ENCODE peak calls at places on chromosome 7, in nine cellular contexts. F is pancreas, X is body of pancreas, L is IMR-90, W is stomach, P is PC-3, Y is endodermal cell, H is esophagus squamous epithelium, K is ovary. O is an unnamed sample. For H3K4me1, the result is how much of the 10 kb centered on the place peaks cover.

GRCh38 chr7:45084901-45085618 is 3.7 kb downstream of the NACAD start:
- DNase-seq in X (no peak), F (no peak), W (no peak), K (no peak), H (no peak), P (no peak), L (no peak), Y (no peak), O (no peak)

GRCh38 chr7:78939669-78940068 is 513.8 kb downstream of the MAGI2 start:
- DNase-seq in P (no peak), K (no peak), H (no peak), Y (no peak), F (no peak), L (peak), W (no peak), X (no peak), O (no peak)

GRCh38 chr7:24812313-24812945 is 55.2 kb upstream of the GSDME start:
- DNase-seq in H (no peak), L (peak), K (peak), W (peak), P (peak), F (peak), Y (peak), X (peak), O (peak)

GRCh38 chr7:151687523-151688235 is 168.0 kb upstream of the RHEB start:
- DNase-seq in W (peak), X (peak), L (peak), P (peak), H (no peak), K (peak), F (peak), Y (peak), O (no peak)

GRCh38 chr7:822692-823276 is 9.5 kb upstream of the SUN1 start:
- DNase-seq in X (peak), P (no peak), L (no peak), H (no peak), Y (peak), F (no peak), W (no peak), K (no peak), O (no peak)

GRCh38 chr7:8277394-8277982 is 15.5 kb upstream of the ICA1 start:
- DNase-seq in P (peak), Y (peak), L (no peak), H (no peak), F (peak), X (peak), W (peak), K (no peak), O (peak)

GRCh38 chr7:98557538-98558031 is 59.5 kb upstream of the NPTX2 start:
- DNase-seq in W (no peak), L (no peak), K (no peak), H (no peak), Y (no peak), P (peak), F (peak), X (peak), O (no peak)

GRCh38 chr7:151696738-151697514 is 177.2 kb upstream of the RHEB start:
- DNase-seq in K (no peak), L (no peak), W (peak), P (peak), H (no peak), X (peak), Y (peak), F (no peak), O (no peak)

GRCh38 chr7:155988421-155988820 is 176.2 kb upstream of the SHH start:
- DNase-seq in W (peak), F (no peak), P (no peak), Y (no peak), K (no peak), H (no peak), L (no peak), X (no peak), O (no peak)

GRCh38 chr7:64874562-64875250 is 28.4 kb upstream of the ZNF273 start:
- DNase-seq in Y (peak), K (no peak), H (no peak), P (no peak), W (peak), X (no peak), L (no peak), F (no peak), O (no peak)

GRCh38 chr7:151897951-151898686 is 21.2 kb upstream of the PRKAG2 start:
- DNase-seq in F (no peak), H (no peak), W (no peak), P (no peak), K (no peak), Y (peak), L (no peak), X (no peak), O (no peak)

GRCh38 chr7:142534726-142535122 is 214.5 kb upstream of the PRSS1 start:
- DNase-seq in F (no peak), X (no peak), Y (no peak), L (no peak), K (no peak), H (no peak), W (no peak), P (no peak), O (no peak)

GRCh38 chr7:135414850-135415439 is 95.0 kb downstream of the CNOT4 start:
- DNase-seq in L (peak), H (no peak), X (peak), W (peak), P (peak), K (no peak), Y (peak), F (peak), O (peak)

GRCh38 chr7:151361193-151361959 is 19.8 kb downstream of the NUB1 start:
- DNase-seq in F (no peak), X (no peak), H (no peak), K (no peak), Y (no peak), W (no peak), L (peak), P (no peak), O (no peak)

GRCh38 chr7:75977741-75978140 is 16.7 kb downstream of the TMEM120A start:
- DNase-seq in Y (no peak), K (peak), L (no peak), W (no peak), H (no peak), X (peak), P (no peak), F (no peak), O (no peak)

GRCh38 chr7:90246184-90246583 is 1.2 kb downstream of the CFAP69 start:
- DNase-seq in P (peak), F (no peak), H (no peak), L (peak), W (no peak), K (no peak), Y (peak), X (no peak), O (no peak)

GRCh38 chr7:17552952-17553351 is 254.5 kb downstream of the AHR start:
- DNase-seq in W (no peak), X (no peak), H (no peak), K (no peak), P (no peak), L (no peak), Y (no peak), F (no peak), O (no peak)

GRCh38 chr7:79334841-79335240 is 118.6 kb downstream of the MAGI2 start:
- DNase-seq in H (no peak), K (no peak), Y (no peak), W (no peak), F (no peak), X (no peak), P (no peak), L (peak), O (no peak)

GRCh38 chr7:53500076-53500475 is 464.6 kb downstream of the POM121L12 start:
- DNase-seq in F (no peak), P (no peak), W (no peak), K (no peak), Y (no peak), L (no peak), X (no peak), H (no peak), O (no peak)

GRCh38 chr7:41820117-41820671 is 117.3 kb upstream of the INHBA start:
- DNase-seq in X (no peak), K (no peak), H (no peak), Y (no peak), W (no peak), F (no peak), L (no peak), P (no peak), O (no peak)

DNA sequence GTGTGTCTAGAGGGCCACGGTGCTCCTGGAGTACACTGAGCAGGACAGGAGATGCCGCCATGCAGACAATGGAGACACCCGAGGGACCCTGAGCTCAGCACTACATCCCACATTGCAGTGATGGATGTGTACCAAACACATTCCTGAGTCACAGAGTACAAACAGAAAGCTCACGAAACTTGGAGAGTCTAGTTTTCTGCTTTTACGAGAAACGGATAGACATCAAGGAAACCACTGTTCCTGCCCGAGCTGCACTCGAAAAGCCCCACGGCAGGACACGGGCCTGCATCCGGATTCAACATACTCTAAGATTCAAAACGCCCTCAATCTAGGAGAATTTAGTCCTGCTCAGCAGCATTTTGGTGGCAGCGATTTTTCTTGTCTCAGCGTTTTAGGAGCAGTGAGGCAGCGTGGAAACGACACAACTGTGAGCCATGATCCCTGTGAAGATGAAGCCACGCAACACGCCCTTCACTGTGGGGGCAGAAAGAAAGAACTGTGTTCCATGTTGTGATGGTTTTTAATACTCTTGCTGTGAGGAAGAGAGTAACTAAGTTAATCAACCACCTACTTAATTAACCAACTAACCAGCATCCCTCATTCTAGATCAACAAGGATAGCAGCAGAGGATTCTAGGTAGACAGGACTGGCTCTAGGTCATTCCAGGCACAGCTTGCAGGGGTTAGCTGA is 3.2 kb downstream of the TNS3 start:
- DNase-seq in L (peak), W (no peak), F (no peak), P (peak), H (no peak), Y (no peak), K (peak), X (no peak), O (no peak)
- H3K27ac ChIP-seq in L (peak), W (peak), F (peak), P (peak), H (no peak), Y (no peak), K (peak), X (peak), O (no peak)

GRCh38 chr7:92830047-92830446 is 6.3 kb downstream of the CDK6 start:
- DNase-seq in F (no peak), K (no peak), L (no peak), Y (no peak), X (no peak), W (no peak), P (no peak), H (no peak), O (no peak)
- H3K4me1 ChIP-seq in F (under half), K (under half), L (under half), Y (under half), X (under half), W (half or more), P (under half), H (half or more), O (under half)

DNA sequence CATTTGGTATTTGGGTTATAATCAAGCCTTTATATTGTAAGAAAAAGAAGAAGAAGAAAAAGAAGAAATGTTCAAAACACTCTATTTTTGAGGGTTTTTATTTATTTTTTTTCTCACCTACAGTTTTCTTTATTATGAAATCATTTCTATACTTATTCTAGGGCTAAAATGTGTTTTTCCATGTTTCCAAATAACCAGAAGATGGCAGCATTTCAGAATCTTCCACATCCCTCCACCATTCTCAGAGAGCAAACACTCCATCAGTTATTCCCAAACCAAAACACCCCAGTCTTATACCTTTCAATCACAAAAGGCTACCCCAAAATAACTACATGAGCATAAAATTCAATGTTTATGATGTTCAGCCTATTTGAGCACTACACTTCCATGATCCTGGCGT is 38.7 kb upstream of the PPP1R17 start:
- DNase-seq in F (no peak), L (peak), K (no peak), H (no peak), Y (no peak), W (no peak), P (peak), X (no peak), O (peak)
- TF ChIP-seq CTCF in F (no peak), L (peak), K (no peak), H (no peak), Y (peak), W (no peak), P (peak), X (no peak), O (peak)

GRCh38 chr7:95674101-95674500 is 77.8 kb upstream of the PDK4 start:
- DNase-seq in H (no peak), P (no peak), Y (no peak), F (no peak), W (no peak), X (no peak), K (no peak), L (no peak), O (no peak)
- H3K27ac ChIP-seq in H (no peak), P (no peak), Y (no peak), F (no peak), W (no peak), X (no peak), K (no peak), L (no peak), O (no peak)

GRCh38 chr7:102424787-102425218 is 8.6 kb upstream of the ORAI2 start:
- DNase-seq in H (no peak), L (no peak), F (no peak), P (no peak), X (peak), W (no peak), Y (no peak), K (no peak), O (no peak)

GRCh38 chr7:102425639-102426267 is 7.6 kb upstream of the ORAI2 start:
- DNase-seq in W (peak), Y (peak), H (peak), K (no peak), P (no peak), F (no peak), L (no peak), X (peak), O (no peak)

GRCh38 chr7:102429141-102429904 is 4.1 kb upstream of the ORAI2 start:
- DNase-seq in W (no peak), H (no peak), X (no peak), K (no peak), Y (no peak), P (no peak), F (no peak), L (no peak), O (no peak)

GRCh38 chr7:102424129-102424551 is 9.2 kb upstream of the ORAI2 start:
- DNase-seq in P (no peak), X (no peak), K (no peak), L (no peak), H (no peak), W (no peak), Y (peak), F (no peak), O (no peak)

DNA sequence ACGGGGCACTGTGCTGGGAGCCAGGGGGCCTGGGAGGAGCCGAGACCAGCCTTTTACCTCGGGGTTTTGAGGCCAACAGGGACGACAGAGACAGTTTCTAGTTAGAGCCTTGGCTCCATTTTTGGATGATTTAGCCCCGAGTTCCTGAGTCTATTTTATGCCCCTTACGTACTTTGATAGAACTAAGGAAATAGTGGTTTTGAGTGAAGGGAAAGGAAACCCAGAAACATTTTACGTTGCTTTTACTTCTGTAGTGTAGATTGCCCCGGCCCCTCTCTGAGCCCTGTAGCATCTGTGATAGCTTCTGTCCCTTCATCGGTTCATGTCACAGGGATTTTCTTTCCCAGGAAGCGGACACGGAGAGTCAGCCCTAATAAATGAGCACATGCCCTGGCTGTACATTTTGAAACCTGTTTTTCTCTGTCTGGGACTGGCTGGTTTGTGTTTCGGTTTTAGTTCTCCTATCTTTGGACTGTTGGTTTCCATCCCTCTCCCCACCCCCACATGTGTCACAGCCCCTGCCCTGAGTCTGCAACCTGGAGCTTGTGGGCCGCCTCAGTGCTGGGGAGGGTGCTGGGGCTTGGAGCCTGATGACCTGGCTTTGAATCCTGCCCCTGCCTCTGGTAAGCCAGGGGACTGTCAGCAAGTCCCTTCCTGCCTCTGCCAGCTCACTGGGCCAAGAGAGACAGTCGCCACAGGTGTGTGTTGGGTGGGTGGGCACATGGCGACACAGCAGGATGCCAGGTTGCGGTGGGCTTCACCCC is 6.9 kb upstream of the ORAI2 start:
- DNase-seq in F (no peak), Y (no peak), L (no peak), X (peak), W (no peak), K (no peak), P (no peak), H (no peak), O (no peak)
- H3K4me1 ChIP-seq in F (under half), Y (under half), L (under half), X (under half), W (under half), K (under half), P (under half), H (under half), O (under half)

O was measured in A673.